ENCODE peak calls at places on chromosomes 4 and X, in four cellular contexts. R is HCT116, G is K562, L is HepG2. T is an unnamed sample.

GRCh38 chrX:103155201-103155600 is 59.7 kb upstream of the BEX4 start:
- DNase-seq in G (no peak), L (no peak), R (no peak), T (no peak)

GRCh38 chr4:11009281-11009680 is 324.7 kb upstream of the CLNK start:
- DNase-seq in G (no peak), L (no peak), R (no peak), T (no peak)

GRCh38 chrX:7286461-7286860 is 138.5 kb upstream of the PUDP start:
- DNase-seq in R (no peak), G (no peak), L (no peak), T (no peak)

GRCh38 chr4:42672359-42673083 is 15.6 kb upstream of the ATP8A1 start:
- DNase-seq in R (no peak), L (no peak), G (no peak), T (no peak)

GRCh38 chr4:154082760-154083530 is 294.1 kb upstream of the SFRP2 start:
- DNase-seq in G (peak; percentile 20), R (no peak), L (no peak), T (no peak)

GRCh38 chr4:41932988-41933387 is 2.2 kb upstream of the TMEM33 start:
- DNase-seq in R (no peak), L (no peak), G (no peak), T (no peak)

GRCh38 chr4:10664408-10664807 is 20.2 kb downstream of the CLNK start:
- DNase-seq in L (no peak), R (no peak), G (no peak), T (no peak)

GRCh38 chr4:109947457-109947856 is 34.8 kb downstream of the EGF start:
- DNase-seq in L (no peak), R (no peak), G (no peak), T (no peak)

GRCh38 chr4:110211007-110211769 is 12.8 kb upstream of the ELOVL6 start:
- DNase-seq in G (peak; percentile 30), L (peak; percentile 53), R (no peak), T (no peak)

GRCh38 chr4:166941629-166942028 is 292.7 kb downstream of the SPOCK3 start:
- DNase-seq in R (peak; percentile 1), L (no peak), G (no peak), T (peak; percentile 7)

DNA sequence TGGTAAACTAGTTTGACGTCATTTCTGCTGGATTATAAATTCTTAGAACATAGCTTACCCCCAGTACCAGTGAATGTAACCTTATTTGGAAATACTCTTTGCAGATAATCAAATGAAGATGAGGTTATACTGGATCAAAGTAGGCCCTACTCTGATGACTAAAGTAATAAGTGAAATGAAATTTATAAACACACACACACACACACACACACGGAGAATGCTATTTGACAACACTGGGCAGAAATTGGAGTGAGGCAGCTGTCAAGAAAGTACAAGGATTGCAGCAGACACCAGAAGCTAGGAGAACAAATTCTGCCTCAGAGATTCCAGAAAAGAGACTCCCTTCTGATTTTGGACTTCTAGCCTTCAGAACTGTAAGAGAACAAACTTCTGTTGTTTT is 448.7 kb downstream of the PCDH18 start:
- DNase-seq in L (no peak), R (no peak), G (no peak), T (no peak)
- TF ChIP-seq TCF7L2 in L (no peak), R (no peak), G (no peak), T (no peak)

DNA sequence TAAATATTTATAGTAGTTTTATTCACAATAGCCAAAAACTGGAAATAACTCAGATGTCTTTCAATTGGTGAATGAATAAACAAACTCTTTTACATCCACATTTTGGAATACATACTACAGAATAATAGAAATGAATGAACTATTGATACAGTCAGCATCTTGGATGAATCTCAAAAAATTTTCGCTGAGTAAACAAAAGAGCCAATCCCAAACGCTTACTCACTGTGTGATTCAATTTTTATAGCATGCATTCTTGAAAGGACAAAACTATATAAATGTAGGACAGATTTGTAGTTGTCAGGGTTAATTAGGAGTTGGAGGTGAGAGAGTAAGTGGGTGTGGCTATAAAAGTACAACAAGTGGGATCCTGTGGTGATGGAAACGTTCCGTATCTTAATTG is 75.0 kb upstream of the HTR2C start:
- DNase-seq in L (no peak), R (no peak), G (no peak), T (no peak)
- TF ChIP-seq TCF7L2 in L (no peak), R (no peak), G (no peak), T (no peak)

DNA sequence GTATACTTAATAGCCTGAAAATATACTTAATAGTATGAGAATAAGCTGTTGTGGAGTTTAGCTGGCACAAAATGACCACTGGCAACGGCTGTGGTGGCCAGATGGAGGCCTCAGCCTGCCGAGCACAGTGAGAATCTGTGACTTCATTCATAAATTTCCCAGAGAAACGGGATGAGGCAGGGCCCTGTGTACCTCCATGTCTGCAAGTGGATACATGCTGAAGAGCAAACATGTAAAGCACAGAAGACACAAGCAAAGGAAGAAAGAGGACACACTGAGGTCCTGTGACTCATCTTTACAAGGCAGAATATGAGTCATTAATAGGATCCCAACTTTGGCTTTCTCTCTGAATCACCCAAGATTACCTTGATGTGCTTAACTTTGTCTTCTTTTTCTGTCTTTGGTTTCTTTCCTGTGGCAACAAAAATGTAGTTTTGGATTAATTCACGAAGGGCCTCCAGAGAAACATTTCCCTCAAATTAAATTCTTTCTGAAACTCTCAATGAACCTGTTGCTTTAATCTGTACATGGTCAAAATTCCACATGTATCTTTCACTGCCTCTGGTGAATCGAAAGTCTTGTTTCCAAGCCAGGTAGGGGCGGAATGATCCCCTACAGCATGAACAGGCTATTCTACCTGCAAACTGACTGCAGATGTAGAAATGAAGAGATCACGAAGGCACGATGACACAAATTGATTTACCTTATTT is 56.4 kb downstream of the IRF2 start:
- DNase-seq in G (peak; percentile 47), R (peak; percentile 51), L (peak; percentile 27), T (peak; percentile 39)
- TF ChIP-seq TCF7L2 in G (no peak), R (no peak), L (no peak), T (no peak)

GRCh38 chrX:150761819-150762216 is 68.6 kb downstream of the MTMR1 start:
- DNase-seq in L (no peak), R (no peak), G (no peak), T (no peak)

GRCh38 chrX:150761176-150761818 is 68.1 kb downstream of the MTMR1 start:
- DNase-seq in G (no peak), R (no peak), L (no peak), T (no peak)

GRCh38 chrX:150763303-150763797 is 70.2 kb downstream of the MTMR1 start:
- DNase-seq in L (no peak), G (no peak), R (no peak), T (no peak)

GRCh38 chrX:150763810-150764209 is 70.6 kb downstream of the MTMR1 start:
- DNase-seq in R (no peak), G (no peak), L (no peak), T (no peak)

GRCh38 chrX:150762258-150762867 is 69.2 kb downstream of the MTMR1 start:
- DNase-seq in G (no peak), L (no peak), R (no peak), T (no peak)
- TF ChIP-seq TCF7L2 in G (no peak), L (no peak), R (no peak), T (no peak)

DNA sequence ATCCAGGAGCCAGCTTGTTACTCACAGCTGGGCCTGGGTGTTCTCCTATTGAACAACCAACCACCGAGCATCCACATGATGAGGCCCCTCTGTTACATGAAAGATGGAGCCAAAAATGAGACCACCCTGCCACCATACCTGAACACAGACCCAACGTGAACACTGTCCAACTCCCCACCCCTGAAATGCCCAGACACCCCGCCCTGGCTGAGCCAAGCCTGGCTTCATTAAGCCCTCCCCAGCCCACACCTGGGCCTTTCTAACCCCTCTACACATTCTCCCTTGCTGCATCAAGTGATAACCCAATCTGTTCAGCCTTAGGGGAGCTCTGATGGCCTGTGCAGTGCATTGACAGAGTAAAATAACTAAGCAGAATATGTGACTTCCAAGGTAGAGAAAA is 80.7 kb downstream of the EVC start:
- DNase-seq in R (no peak), L (no peak), G (no peak), T (no peak)
- TF ChIP-seq TCF7L2 in R (no peak), L (no peak), G (no peak), T (no peak)